ENCODE peak calls at places on chromosomes 12 and 14, in seven cellular contexts. T is SK-N-SH, G is OCI-LY7, H is neural progenitor cell, B is PC-9, Q is H9, K is A549. O is an unnamed sample.

GRCh38 chr12:67634167-67634793 is 14.3 kb upstream of the DYRK2 start:
- DNase-seq in T (no peak), G (no peak), H (no peak), B (no peak), Q (no peak), K (no peak), O (no peak)

GRCh38 chr14:59317782-59318505 is 129.5 kb downstream of the DAAM1 start:
- DNase-seq in T (no peak), G (no peak), H (no peak), B (no peak), Q (no peak), K (no peak), O (no peak)

GRCh38 chr14:30193056-30193455 is 265.4 kb upstream of the PRKD1 start:
- DNase-seq in T (no peak), G (no peak), H (no peak), B (no peak), Q (no peak), K (no peak), O (no peak)

GRCh38 chr12:42564540-42564939 is 25.0 kb downstream of the PRICKLE1 start:
- DNase-seq in T (no peak), G (no peak), H (no peak), B (no peak), Q (no peak), K (no peak), O (no peak)

GRCh38 chr12:38961683-38962082 is 56.3 kb upstream of the CPNE8 start:
- DNase-seq in T (no peak), G (no peak), H (no peak), B (no peak), Q (no peak), K (no peak), O (no peak)

GRCh38 chr12:11513288-11513687 is 117.9 kb upstream of the PRB2 start:
- DNase-seq in T (peak; percentile 66), G (peak; percentile 28), H (no peak), B (no peak), Q (peak; percentile 45), K (peak; percentile 35), O (no peak)

GRCh38 chr12:116392061-116392460 is 114.6 kb upstream of the MED13L start:
- DNase-seq in T (no peak), G (no peak), H (no peak), B (no peak), Q (no peak), K (no peak), O (peak; percentile 13)

GRCh38 chr14:68608235-68608962 is 184.5 kb downstream of the ZFP36L1 start:
- DNase-seq in T (no peak), G (no peak), H (no peak), B (no peak), Q (no peak), K (no peak), O (no peak)

GRCh38 chr12:54680374-54680773 is 32.2 kb upstream of the DCD start:
- DNase-seq in T (peak; percentile 10), G (peak; percentile 43), H (peak; percentile 51), B (no peak), Q (peak; percentile 89), K (peak; percentile 57), O (no peak)

GRCh38 chr14:25197885-25198284 is 147.9 kb upstream of the STXBP6 start:
- DNase-seq in T (no peak), G (no peak), H (no peak), B (no peak), Q (no peak), K (no peak), O (no peak)
- H3K9me3 ChIP-seq in T (no peaks in the 10 kb centered on the region), G (no peaks in the 10 kb centered on the region), H (no peaks in the 10 kb centered on the region), B (no peaks in the 10 kb centered on the region), Q (no peaks in the 10 kb centered on the region), K (no peaks in the 10 kb centered on the region), O (no peaks in the 10 kb centered on the region)

GRCh38 chr12:32680787-32681186 is 1.7 kb downstream of the DNM1L start:
- DNase-seq in T (no peak), G (no peak), H (no peak), B (no peak), Q (no peak), K (no peak), O (no peak)

GRCh38 chr12:32679910-32680217 is 763 bp downstream of the DNM1L start:
- DNase-seq in T (no peak), G (no peak), H (no peak), B (no peak), Q (no peak), K (no peak), O (no peak)

GRCh38 chr12:32681272-32681671 is 2.2 kb downstream of the DNM1L start:
- DNase-seq in T (no peak), G (no peak), H (no peak), B (no peak), Q (no peak), K (no peak), O (no peak)

GRCh38 chr12:32679091-32679909 is at the start of gene DNM1L:
- DNase-seq in T (peak; percentile 97), G (peak; percentile 94), H (peak; percentile 98), B (peak; percentile 87), Q (peak; percentile 99), K (peak; percentile 98), O (peak; percentile 97)
- TF ChIP-seq CTCF in T (no peak), G (no peak), H (peak; percentile 6), B (no peak), Q (no peak), K (no peak), O (no peak)

DNA sequence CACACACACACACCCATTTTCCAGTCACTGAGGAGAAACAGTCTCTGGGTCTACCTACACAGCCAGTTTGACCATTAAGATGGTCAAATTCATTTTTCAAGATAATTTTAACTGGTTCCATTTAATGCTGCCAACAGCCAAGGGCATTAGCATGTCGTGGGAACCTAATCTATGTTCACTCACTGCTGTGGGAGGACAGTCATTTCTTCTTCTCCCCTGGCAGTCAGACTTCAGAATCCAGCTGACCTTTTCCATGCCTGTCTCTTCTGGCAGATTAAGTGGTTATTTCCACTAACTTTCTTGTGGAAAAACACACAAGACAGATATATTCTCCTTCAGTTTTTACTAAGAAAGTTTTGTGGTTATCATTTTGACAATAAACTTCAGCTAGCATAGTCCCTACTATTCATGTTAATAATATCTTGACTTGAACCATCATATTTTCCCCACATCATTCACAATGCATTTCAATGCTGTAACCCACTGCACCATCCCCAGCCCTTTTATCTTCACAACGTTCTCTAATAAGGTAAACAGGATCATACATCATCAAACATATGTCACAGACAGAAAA is 82.2 kb downstream of the DAD1 start:
- DNase-seq in T (no peak), G (no peak), H (no peak), B (no peak), Q (no peak), K (no peak), O (no peak)
- H3K4me2 ChIP-seq in T (no peak overlapping the region), G (peak overlapping the region; percentile 71), H (no peak overlapping the region), B (no peak overlapping the region), Q (no peak overlapping the region), K (no peak overlapping the region), O (no peak overlapping the region)

GRCh38 chr12:25707056-25707455 is 154.0 kb upstream of the LMNTD1 start:
- DNase-seq in T (no peak), G (no peak), H (no peak), B (no peak), Q (no peak), K (no peak), O (no peak)
- H3K9me3 ChIP-seq in T (no peaks in the 10 kb centered on the region), G (no peaks in the 10 kb centered on the region), H (no peaks in the 10 kb centered on the region), B (peaks cover 4% of the 10 kb centered on the region), Q (peaks cover 16% of the 10 kb centered on the region), K (peaks cover 7% of the 10 kb centered on the region), O (no peaks in the 10 kb centered on the region)

GRCh38 chr12:102873077-102873476 is 44.0 kb downstream of the PAH start:
- DNase-seq in T (no peak), G (no peak), H (no peak), B (no peak), Q (no peak), K (no peak), O (no peak)

GRCh38 chr12:102874819-102875218 is 42.2 kb downstream of the PAH start:
- DNase-seq in T (no peak), G (no peak), H (no peak), B (no peak), Q (no peak), K (no peak), O (no peak)

GRCh38 chr12:102880783-102881182 is 36.3 kb downstream of the PAH start:
- DNase-seq in T (no peak), G (no peak), H (no peak), B (no peak), Q (no peak), K (no peak), O (no peak)

GRCh38 chr12:102879144-102879763 is 37.8 kb downstream of the PAH start:
- DNase-seq in T (peak; percentile 23), G (peak; percentile 52), H (peak; percentile 86), B (peak; percentile 63), Q (peak; percentile 84), K (peak; percentile 91), O (no peak)

GRCh38 chr12:102876883-102877282 is 40.2 kb downstream of the PAH start:
- DNase-seq in T (no peak), G (no peak), H (no peak), B (no peak), Q (peak; percentile 64), K (peak; percentile 15), O (no peak)
- TF ChIP-seq CTCF in T (peak; percentile 20), G (peak; percentile 43), H (peak; percentile 50), B (no peak), Q (peak; percentile 65), K (no peak), O (no peak)

GRCh38 chr14:96598332-96598928 is 96.2 kb downstream of the PAPOLA start:
- DNase-seq in T (peak; percentile 83), G (no peak), H (no peak), B (no peak), Q (no peak), K (no peak), O (no peak)
- H3K4me2 ChIP-seq in T (no peak overlapping the region), G (no peak overlapping the region), H (no peak overlapping the region), B (no peak overlapping the region), Q (no peak overlapping the region), K (no peak overlapping the region), O (no peak overlapping the region)

DNA sequence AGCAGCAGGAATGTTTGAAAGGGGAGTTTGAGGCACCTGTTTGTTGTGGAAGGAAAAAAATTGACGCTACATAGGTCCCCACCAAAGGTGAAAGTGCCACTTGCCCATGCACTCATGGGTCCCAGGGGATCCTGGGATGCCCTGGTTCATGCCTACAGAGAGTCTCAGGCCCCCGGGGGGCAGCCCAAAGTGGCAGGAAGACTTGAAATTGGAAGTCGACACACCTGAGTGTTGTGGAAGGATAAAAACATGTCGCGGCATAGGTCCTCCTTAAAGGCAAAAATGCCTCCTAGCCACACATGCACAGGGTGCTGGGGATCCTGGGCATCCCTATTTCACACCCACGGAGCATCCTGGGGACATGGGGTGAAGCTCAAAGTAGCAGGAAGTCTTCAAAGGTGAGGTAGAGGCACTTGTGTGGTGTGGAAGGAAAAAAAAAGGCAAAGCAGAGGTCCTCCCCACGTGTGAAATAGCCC is 576.1 kb downstream of the ALG10 start:
- DNase-seq in T (peak; percentile 0), G (no peak), H (no peak), B (no peak), Q (no peak), K (no peak), O (no peak)
- H3K9me3 ChIP-seq in T (no peaks in the 10 kb centered on the region), G (peaks cover 20% of the 10 kb centered on the region), H (peaks cover 21% of the 10 kb centered on the region), B (peaks cover 8% of the 10 kb centered on the region), Q (peaks cover 87% of the 10 kb centered on the region), K (peaks cover 17% of the 10 kb centered on the region), O (peaks cover 3% of the 10 kb centered on the region)